ENCODE peak calls at places on chromosomes 6 and 20, in eight cellular contexts. Z is A549, B is fibroblast of lung, E is HCT116, V is mesendoderm, Y is IMR-90, I is neural progenitor cell, F is neuronal stem cell. L is an unnamed sample.

GRCh38 chr6:169813969-169814368 is 62.5 kb downstream of the ERMARD start:
- DNase-seq in Z (no peak), B (no peak), E (no peak), V (no peak), Y (no peak), I (no peak), F (no peak), L (no peak)

GRCh38 chr20:3843490-3843889 is 3.1 kb upstream of the MAVS start:
- DNase-seq in Z (peak; percentile 71), B (peak; percentile 45), E (peak; percentile 43), V (no peak), Y (peak; percentile 84), I (no peak), F (no peak), L (no peak)

GRCh38 chr20:53032021-53033001 is 60.2 kb downstream of the TSHZ2 start:
- DNase-seq in Z (no peak), B (peak; percentile 99), E (no peak), V (no peak), Y (peak; percentile 25), I (no peak), F (no peak), L (no peak)

GRCh38 chr6:6057442-6058053 is 50.8 kb upstream of the NRN1 start:
- DNase-seq in Z (peak; percentile 50), B (peak; percentile 1), E (peak; percentile 35), V (peak; percentile 63), Y (no peak), I (peak; percentile 57), F (peak; percentile 15), L (peak; percentile 43)

GRCh38 chr6:152049502-152049901 is 242.0 kb downstream of the ESR1 start:
- DNase-seq in Z (no peak), B (no peak), E (no peak), V (no peak), Y (no peak), I (no peak), F (no peak), L (no peak)

GRCh38 chr6:144550392-144550791 is 265.3 kb downstream of the UTRN start:
- DNase-seq in Z (no peak), B (no peak), E (no peak), V (no peak), Y (no peak), I (no peak), F (no peak), L (no peak)

GRCh38 chr6:1385129-1386042 is 4.0 kb upstream of the FOXF2 start:
- DNase-seq in Z (no peak), B (no peak), E (no peak), V (peak; percentile 63), Y (no peak), I (peak; percentile 49), F (peak; percentile 20), L (no peak)

GRCh38 chr6:35401514-35401913 is 50.6 kb upstream of the FANCE start:
- DNase-seq in Z (no peak), B (no peak), E (no peak), V (no peak), Y (no peak), I (no peak), F (no peak), L (no peak)

GRCh38 chr6:134063121-134063965 is 10.9 kb upstream of the SLC2A12 start:
- DNase-seq in Z (no peak), B (no peak), E (no peak), V (peak; percentile 83), Y (peak; percentile 32), I (peak; percentile 58), F (no peak), L (no peak)

GRCh38 chr20:62356948-62357667 is 10.0 kb downstream of the LAMA5 start:
- DNase-seq in Z (peak; percentile 77), B (peak; percentile 75), E (no peak), V (no peak), Y (peak; percentile 66), I (no peak), F (no peak), L (peak; percentile 66)

GRCh38 chr6:123380257-123380656 is 256.5 kb downstream of the TRDN start:
- DNase-seq in Z (peak; percentile 26), B (peak; percentile 12), E (no peak), V (peak; percentile 50), Y (no peak), I (peak; percentile 61), F (peak; percentile 43), L (peak; percentile 5)

GRCh38 chr6:159513914-159514313 is 179.1 kb downstream of the SOD2 start:
- DNase-seq in Z (no peak), B (no peak), E (no peak), V (no peak), Y (no peak), I (no peak), F (no peak), L (no peak)

GRCh38 chr6:45645302-45645701 is 267.6 kb upstream of the SUPT3H start:
- DNase-seq in Z (no peak), B (no peak), E (no peak), V (no peak), Y (no peak), I (no peak), F (no peak), L (no peak)

GRCh38 chr6:72580281-72580940 is 41.5 kb upstream of the KCNQ5 start:
- DNase-seq in Z (peak; percentile 67), B (peak; percentile 85), E (peak; percentile 31), V (peak; percentile 77), Y (peak; percentile 88), I (peak; percentile 36), F (no peak), L (peak; percentile 11)

GRCh38 chr20:53751394-53752368 is 158.0 kb upstream of the ZNF217 start:
- DNase-seq in Z (peak; percentile 62), B (peak; percentile 41), E (no peak), V (no peak), Y (no peak), I (no peak), F (no peak), L (no peak)

GRCh38 chr20:19730716-19731115 is 27.3 kb upstream of the RIN2 start:
- DNase-seq in Z (no peak), B (no peak), E (no peak), V (no peak), Y (no peak), I (no peak), F (no peak), L (no peak)

GRCh38 chr20:19723834-19724430 is 34.1 kb upstream of the RIN2 start:
- DNase-seq in Z (no peak), B (no peak), E (no peak), V (no peak), Y (no peak), I (no peak), F (no peak), L (no peak)

GRCh38 chr20:19729672-19730071 is 28.4 kb upstream of the RIN2 start:
- DNase-seq in Z (no peak), B (no peak), E (no peak), V (no peak), Y (no peak), I (no peak), F (no peak), L (no peak)

GRCh38 chr20:19727251-19727847 is 30.7 kb upstream of the RIN2 start:
- DNase-seq in Z (no peak), B (no peak), E (no peak), V (no peak), Y (no peak), I (no peak), F (no peak), L (no peak)

DNA sequence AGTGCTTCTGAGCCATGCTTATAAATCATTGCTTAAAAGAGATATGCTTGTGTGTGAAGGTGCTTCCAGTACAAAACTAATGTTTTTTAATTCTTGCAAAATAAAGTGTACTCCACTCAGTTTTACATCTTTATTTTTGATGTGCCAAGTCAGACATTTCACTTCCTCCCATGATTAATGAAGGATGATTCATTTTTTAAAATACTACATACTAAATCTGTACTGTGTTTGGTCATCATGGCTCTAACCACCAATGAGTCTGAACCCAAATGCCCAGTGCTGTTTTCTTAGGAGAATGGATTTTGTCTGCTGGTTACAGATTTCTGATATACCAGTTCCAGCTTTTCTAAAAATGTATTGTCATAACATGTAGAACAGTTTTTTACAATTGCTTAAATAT is 31.9 kb upstream of the RIN2 start:
- DNase-seq in Z (no peak), B (peak; percentile 49), E (no peak), V (no peak), Y (peak; percentile 34), I (no peak), F (no peak), L (no peak)
- H3K4me2 ChIP-seq in Z (no peak overlapping the region), B (no peak overlapping the region), E (no peak overlapping the region), V (no peak overlapping the region), Y (no peak overlapping the region), I (no peak overlapping the region), F (no peak overlapping the region), L (no peak overlapping the region)

GRCh38 chr20:8156603-8157079 is 24.6 kb downstream of the PLCB1 start:
- DNase-seq in Z (peak; percentile 52), B (peak; percentile 67), E (peak; percentile 31), V (no peak), Y (peak; percentile 59), I (no peak), F (no peak), L (no peak)
- H3K4me2 ChIP-seq in Z (peak overlapping the region; percentile 57), B (peak overlapping the region; percentile 65), E (no peak overlapping the region), V (no peak overlapping the region), Y (peak overlapping the region; percentile 28), I (no peak overlapping the region), F (no peak overlapping the region), L (peak overlapping the region; percentile 35)

DNA sequence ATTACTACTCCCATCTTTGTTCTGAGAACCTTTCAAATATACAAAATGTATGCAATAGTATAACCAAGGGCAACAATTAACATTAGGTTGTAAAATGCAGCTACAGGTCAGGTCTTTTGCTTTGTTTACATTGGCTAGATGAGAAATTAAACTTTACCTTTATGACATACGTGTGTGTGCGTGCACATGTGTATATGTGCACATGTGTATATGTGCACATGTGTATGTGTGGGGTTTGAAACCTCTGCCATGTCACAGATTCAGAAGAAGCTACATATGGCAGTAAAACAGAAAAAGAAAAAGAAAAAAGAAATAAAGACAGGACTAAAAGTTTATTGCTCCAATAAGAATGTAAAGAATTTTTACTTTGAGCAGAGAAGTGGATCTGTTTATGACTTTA is 40.6 kb downstream of the BLOC1S5 start:
- DNase-seq in Z (no peak), B (no peak), E (no peak), V (no peak), Y (no peak), I (no peak), F (no peak), L (no peak)
- H3K4me2 ChIP-seq in Z (no peak overlapping the region), B (no peak overlapping the region), E (no peak overlapping the region), V (no peak overlapping the region), Y (no peak overlapping the region), I (no peak overlapping the region), F (no peak overlapping the region), L (no peak overlapping the region)

GRCh38 chr6:26223213-26223612 is 136.0 kb downstream of the HFE start:
- DNase-seq in Z (peak; percentile 36), B (peak; percentile 57), E (no peak), V (no peak), Y (peak; percentile 33), I (no peak), F (no peak), L (no peak)

GRCh38 chr6:26223677-26224546 is 136.7 kb downstream of the HFE start:
- DNase-seq in Z (peak; percentile 91), B (peak; percentile 98), E (peak; percentile 91), V (peak; percentile 96), Y (peak; percentile 97), I (peak; percentile 87), F (peak; percentile 74), L (peak; percentile 36)

GRCh38 chr6:26224547-26224912 is 137.3 kb downstream of the HFE start:
- DNase-seq in Z (no peak), B (no peak), E (no peak), V (no peak), Y (no peak), I (no peak), F (no peak), L (no peak)

GRCh38 chr6:26224940-26225847 is 138.0 kb downstream of the HFE start:
- DNase-seq in Z (no peak), B (peak; percentile 96), E (no peak), V (peak; percentile 99), Y (peak; percentile 97), I (peak; percentile 90), F (peak; percentile 85), L (peak; percentile 78)

GRCh38 chr6:26225848-26226590 is 138.8 kb downstream of the HFE start:
- DNase-seq in Z (no peak), B (no peak), E (no peak), V (no peak), Y (no peak), I (no peak), F (no peak), L (no peak)
- H3K4me2 ChIP-seq in Z (no peak overlapping the region), B (peak overlapping the region; percentile 13), E (no peak overlapping the region), V (peak overlapping the region; percentile 87), Y (peak overlapping the region; percentile 96), I (peak overlapping the region; percentile 96), F (peak overlapping the region; percentile 69), L (peak overlapping the region; percentile 77)

L was measured in SK-N-SH.